ENCODE peak calls at places on chromosomes 16 and 17, in seven cellular contexts. M is colonic mucosa; N is tibial artery; G is heart left ventricle; S is CD8-positive, alpha-beta memory T cell; T is sigmoid colon; Z is MM.1S. E is an unnamed sample. For H3K36me3 and H3K9me3, the result is how much of the 10 kb centered on the place peaks cover.

GRCh38 chr17:27413295-27413694 is 43.0 kb upstream of the KSR1 start:
- DNase-seq in G (no peak), Z (no peak), S (no peak), T (no peak), N (no peak), M (no peak), E (no peak)

GRCh38 chr17:37671028-37671812 is 28.0 kb upstream of the DDX52 start:
- DNase-seq in S (no peak), G (no peak), M (peak), T (no peak), Z (no peak), N (no peak), E (no peak)

GRCh38 chr16:57372372-57373116 is at the start of gene CX3CL1:
- DNase-seq in G (peak), Z (no peak), T (peak), S (no peak), N (peak), M (peak), E (peak)

GRCh38 chr17:30336369-30337171 is 2.7 kb upstream of the TMIGD1 start:
- DNase-seq in T (no peak), N (no peak), G (no peak), S (peak), M (peak), Z (peak), E (no peak)

GRCh38 chr17:58280480-58281217 is at the start of gene MPO:
- DNase-seq in N (peak), Z (no peak), T (no peak), G (no peak), M (no peak), S (no peak), E (no peak)

GRCh38 chr17:59914274-59914854 is 21.4 kb downstream of the RPS6KB1 start:
- DNase-seq in Z (peak), G (no peak), S (no peak), T (no peak), N (no peak), M (no peak), E (no peak)

GRCh38 chr17:81912441-81913309 is 1.5 kb upstream of the PCYT2 start:
- DNase-seq in G (no peak), S (no peak), N (no peak), M (no peak), Z (no peak), T (peak), E (no peak)

GRCh38 chr17:51385208-51385607 is 124.9 kb downstream of the UTP18 start:
- DNase-seq in G (no peak), N (no peak), S (no peak), T (no peak), Z (no peak), M (no peak), E (no peak)

GRCh38 chr17:80482058-80482318 is 5.6 kb upstream of the NPTX1 start:
- DNase-seq in Z (no peak), G (no peak), S (no peak), M (no peak), T (no peak), N (no peak), E (no peak)

GRCh38 chr16:720990-721764 is at the start of gene ANTKMT:
- DNase-seq in S (peak), Z (peak), T (peak), M (peak), G (peak), N (peak), E (peak)

GRCh38 chr17:45132569-45133463 is 501 bp upstream of the PLCD3 start:
- DNase-seq in S (peak), N (peak), M (peak), G (peak), Z (peak), T (peak), E (peak)

GRCh38 chr16:11794447-11794846 is 2.6 kb downstream of the ZC3H7A start:
- DNase-seq in N (no peak), G (no peak), M (no peak), S (no peak), T (no peak), Z (no peak), E (no peak)

GRCh38 chr16:11796227-11797165 is 562 bp downstream of the ZC3H7A start:
- DNase-seq in T (peak), M (peak), Z (peak), G (peak), S (peak), N (peak), E (no peak)

GRCh38 chr16:11794991-11795886 is 1.8 kb downstream of the ZC3H7A start:
- DNase-seq in G (no peak), M (peak), Z (no peak), S (no peak), N (no peak), T (no peak), E (no peak)

GRCh38 chr16:11797166-11797956 is at the start of gene ZC3H7A:
- DNase-seq in N (peak), Z (peak), G (peak), S (peak), M (peak), T (peak), E (peak)

DNA sequence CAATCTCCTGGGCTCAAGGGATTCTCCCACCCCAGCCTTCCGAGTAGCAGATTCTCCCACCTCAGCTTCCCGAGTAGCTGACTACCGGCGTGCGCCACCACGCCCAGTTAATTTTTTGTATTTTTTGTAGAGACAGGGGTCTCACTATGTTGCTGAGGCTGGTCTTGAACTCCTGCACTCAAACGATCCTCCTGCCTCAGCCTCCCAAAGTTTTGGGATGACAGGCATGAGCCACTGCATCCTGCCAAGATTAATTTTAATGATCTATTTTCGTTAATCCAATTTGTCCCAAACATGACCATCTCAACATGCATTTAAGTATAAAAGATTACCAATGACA is 1.2 kb downstream of the ZC3H7A start:
- DNase-seq in Z (no peak), T (no peak), G (no peak), S (no peak), M (no peak), N (no peak), E (no peak)
- H3K36me3 ChIP-seq in Z (under half), T (under half), G (under half), S (under half), M (under half), N (under half), E (under half)

GRCh38 chr16:35149550-35149949 is 1690.1 kb downstream of the TP53TG3F start:
- DNase-seq in Z (no peak), M (no peak), N (no peak), T (no peak), S (no peak), G (no peak), E (no peak)

GRCh38 chr16:35150805-35151312 is 1691.4 kb downstream of the TP53TG3F start:
- DNase-seq in S (no peak), G (no peak), M (no peak), Z (no peak), N (no peak), T (no peak), E (no peak)

GRCh38 chr16:35146723-35147458 is 1687.5 kb downstream of the TP53TG3F start:
- DNase-seq in G (no peak), S (no peak), M (no peak), Z (no peak), N (no peak), T (no peak), E (no peak)

GRCh38 chr16:35147556-35148504 is 1688.4 kb downstream of the TP53TG3F start:
- DNase-seq in N (no peak), M (no peak), T (no peak), G (peak), S (no peak), Z (no peak), E (no peak)

DNA sequence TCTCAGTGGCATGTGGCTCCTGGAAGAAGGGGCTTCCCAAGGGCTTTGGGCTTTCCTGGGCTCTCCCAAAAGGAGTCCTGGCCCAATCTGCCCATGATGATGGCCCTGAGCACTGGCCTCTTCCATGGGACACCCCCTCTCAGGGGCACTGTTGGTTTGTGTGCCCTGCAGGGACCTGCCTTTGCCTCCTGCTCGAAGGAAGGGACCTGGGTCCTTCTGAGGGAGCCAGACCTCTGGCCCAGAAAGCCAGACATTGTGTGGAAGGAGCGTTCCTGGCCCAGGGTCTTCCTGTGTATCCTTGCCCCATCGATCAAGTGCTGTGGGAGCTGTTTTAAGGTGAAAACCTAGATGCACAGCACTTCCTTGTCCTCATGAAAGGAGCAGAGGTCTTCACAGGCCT is 1689.3 kb downstream of the TP53TG3F start:
- DNase-seq in G (no peak), T (no peak), S (no peak), M (no peak), Z (no peak), N (no peak), E (no peak)
- H3K9me3 ChIP-seq in G (under half), T (under half), S (under half), M (under half), Z (under half), N (under half), E (under half)

DNA sequence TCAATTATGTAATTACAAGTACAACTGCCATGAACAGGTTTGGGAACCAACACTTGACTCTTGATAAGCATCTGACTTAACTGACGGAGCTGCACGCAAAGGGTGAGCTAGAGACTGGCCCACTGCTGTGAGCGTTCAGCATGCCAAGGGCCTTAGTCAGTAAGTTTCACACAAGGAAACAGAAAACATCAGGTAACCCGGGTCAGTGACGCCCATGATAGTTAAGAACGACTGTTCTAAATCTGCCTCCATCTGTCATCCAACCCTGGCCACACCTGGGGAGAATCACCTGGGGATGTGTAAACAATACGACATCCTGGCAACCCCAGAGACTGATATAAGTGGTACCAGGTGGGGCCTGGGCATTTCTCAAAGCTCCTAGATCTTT is 12.3 kb downstream of the SMIM5 start:
- DNase-seq in G (no peak), Z (peak), N (no peak), T (peak), S (no peak), M (peak), E (peak)
- H3K36me3 ChIP-seq in G (under half), Z (under half), N (under half), T (under half), S (under half), M (under half), E (under half)

GRCh38 chr17:17555906-17556305 is 35.6 kb downstream of the PEMT start:
- DNase-seq in Z (no peak), T (no peak), G (no peak), N (no peak), M (no peak), S (no peak), E (no peak)

GRCh38 chr17:17559164-17559563 is 32.3 kb downstream of the PEMT start:
- DNase-seq in T (no peak), S (no peak), Z (no peak), M (no peak), G (no peak), N (no peak), E (no peak)

GRCh38 chr17:17560167-17560566 is 31.3 kb downstream of the PEMT start:
- DNase-seq in S (no peak), N (no peak), G (no peak), M (no peak), T (no peak), Z (no peak), E (no peak)

GRCh38 chr17:17558431-17558830 is 33.1 kb downstream of the PEMT start:
- DNase-seq in T (no peak), Z (no peak), N (no peak), S (no peak), M (no peak), G (no peak), E (no peak)

GRCh38 chr17:17557796-17558195 is 33.7 kb downstream of the PEMT start:
- DNase-seq in S (no peak), N (no peak), T (no peak), M (no peak), Z (no peak), G (no peak), E (no peak)
- H3K9me3 ChIP-seq in S (under half), N (under half), T (under half), M (under half), Z (under half), G (under half), E (under half)

DNA sequence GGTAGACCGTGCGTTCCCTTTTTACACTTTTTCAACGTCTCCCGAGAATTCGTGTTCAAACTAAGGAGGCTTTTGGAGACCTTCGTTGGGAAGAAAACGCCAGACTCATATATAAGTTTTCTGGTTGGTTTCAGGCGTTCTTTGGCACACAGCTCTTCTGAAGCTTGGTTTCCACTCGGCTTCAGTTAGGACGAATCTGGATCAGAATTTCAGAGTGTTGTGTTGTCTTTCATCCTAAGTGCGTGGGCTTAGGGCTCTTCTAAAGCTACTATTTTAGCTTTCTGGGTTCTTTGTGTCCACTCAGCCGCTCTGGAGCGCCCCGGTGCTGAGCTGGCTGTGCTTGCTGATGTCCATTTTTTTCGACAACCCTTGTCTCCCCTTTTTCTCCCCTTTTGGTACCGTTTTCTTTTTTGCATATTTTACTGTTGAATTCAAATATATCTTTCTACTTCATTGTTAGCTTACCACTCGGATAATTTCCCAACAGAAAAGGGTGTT is 1.1 kb downstream of the SRRM2 start:
- DNase-seq in Z (peak), M (no peak), S (no peak), T (no peak), G (no peak), N (no peak), E (no peak)
- H3K36me3 ChIP-seq in Z (under half), M (under half), S (under half), T (under half), G (under half), N (under half), E (under half)

GRCh38 chr16:31842864-31843263 is 30.7 kb upstream of the ZNF267 start:
- DNase-seq in G (no peak), N (no peak), S (no peak), M (no peak), Z (no peak), T (no peak), E (no peak)
- H3K9me3 ChIP-seq in G (under half), N (under half), S (under half), M (under half), Z (under half), T (under half), E (under half)

GRCh38 chr17:28725166-28725659 is 820 bp downstream of the TLCD1 start:
- DNase-seq in S (no peak), G (no peak), N (no peak), Z (peak), M (peak), T (peak), E (no peak)
- H3K36me3 ChIP-seq in S (under half), G (under half), N (under half), Z (under half), M (under half), T (under half), E (under half)

E was measured in ascending aorta.